ENCODE peak calls at places on chromosomes 1 and 21, in eight cellular contexts. N, T, A, R, S, G, C and U are unnamed samples.

GRCh38 chr21:25639167-25639921 is at the start of gene JAM2:
- DNase-seq in N (peak; percentile 76), T (peak; percentile 68), A (peak; percentile 29), R (peak; percentile 60), S (peak; percentile 55), G (no peak), C (peak; percentile 46), U (peak; percentile 61)

GRCh38 chr21:33651965-33652680 is 9.8 kb downstream of the ITSN1 start:
- DNase-seq in N (no peak), T (no peak), A (no peak), R (no peak), S (no peak), G (no peak), C (no peak), U (no peak)

GRCh38 chr1:57281324-57281723 is 142.5 kb downstream of the DAB1 start:
- DNase-seq in N (no peak), T (no peak), A (no peak), R (no peak), S (no peak), G (no peak), C (peak; percentile 90), U (no peak)

GRCh38 chr1:236137285-236137852 is 5.0 kb upstream of the GPR137B start:
- DNase-seq in N (no peak), T (no peak), A (no peak), R (no peak), S (no peak), G (no peak), C (no peak), U (no peak)

GRCh38 chr1:2605754-2606003 is 19.1 kb downstream of the PRXL2B start:
- DNase-seq in N (no peak), T (no peak), A (no peak), R (no peak), S (no peak), G (no peak), C (no peak), U (no peak)

GRCh38 chr1:99663501-99663900 is 17.6 kb downstream of the PALMD start:
- DNase-seq in N (no peak), T (no peak), A (no peak), R (no peak), S (no peak), G (no peak), C (no peak), U (no peak)

GRCh38 chr21:44539031-44539430 is 964 bp downstream of the KRTAP10-1 start:
- DNase-seq in N (peak; percentile 46), T (no peak), A (no peak), R (no peak), S (peak; percentile 2), G (no peak), C (no peak), U (no peak)

GRCh38 chr1:216723274-216723780 is at the start of gene ESRRG:
- DNase-seq in N (no peak), T (no peak), A (peak; percentile 17), R (peak; percentile 77), S (peak; percentile 9), G (no peak), C (peak; percentile 53), U (peak; percentile 82)

GRCh38 chr1:99963041-99963795 is 6.6 kb upstream of the SLC35A3 start:
- DNase-seq in N (no peak), T (no peak), A (peak; percentile 73), R (no peak), S (no peak), G (no peak), C (no peak), U (no peak)

GRCh38 chr1:178341218-178341956 is 155.4 kb downstream of the CLEC20A start:
- DNase-seq in N (no peak), T (no peak), A (peak; percentile 80), R (peak; percentile 43), S (peak; percentile 15), G (no peak), C (no peak), U (peak; percentile 30)

GRCh38 chr1:86155061-86155806 is 1.3 kb downstream of the COL24A1 start:
- DNase-seq in N (peak; percentile 67), T (peak; percentile 9), A (no peak), R (peak; percentile 49), S (no peak), G (no peak), C (peak; percentile 42), U (no peak)

DNA sequence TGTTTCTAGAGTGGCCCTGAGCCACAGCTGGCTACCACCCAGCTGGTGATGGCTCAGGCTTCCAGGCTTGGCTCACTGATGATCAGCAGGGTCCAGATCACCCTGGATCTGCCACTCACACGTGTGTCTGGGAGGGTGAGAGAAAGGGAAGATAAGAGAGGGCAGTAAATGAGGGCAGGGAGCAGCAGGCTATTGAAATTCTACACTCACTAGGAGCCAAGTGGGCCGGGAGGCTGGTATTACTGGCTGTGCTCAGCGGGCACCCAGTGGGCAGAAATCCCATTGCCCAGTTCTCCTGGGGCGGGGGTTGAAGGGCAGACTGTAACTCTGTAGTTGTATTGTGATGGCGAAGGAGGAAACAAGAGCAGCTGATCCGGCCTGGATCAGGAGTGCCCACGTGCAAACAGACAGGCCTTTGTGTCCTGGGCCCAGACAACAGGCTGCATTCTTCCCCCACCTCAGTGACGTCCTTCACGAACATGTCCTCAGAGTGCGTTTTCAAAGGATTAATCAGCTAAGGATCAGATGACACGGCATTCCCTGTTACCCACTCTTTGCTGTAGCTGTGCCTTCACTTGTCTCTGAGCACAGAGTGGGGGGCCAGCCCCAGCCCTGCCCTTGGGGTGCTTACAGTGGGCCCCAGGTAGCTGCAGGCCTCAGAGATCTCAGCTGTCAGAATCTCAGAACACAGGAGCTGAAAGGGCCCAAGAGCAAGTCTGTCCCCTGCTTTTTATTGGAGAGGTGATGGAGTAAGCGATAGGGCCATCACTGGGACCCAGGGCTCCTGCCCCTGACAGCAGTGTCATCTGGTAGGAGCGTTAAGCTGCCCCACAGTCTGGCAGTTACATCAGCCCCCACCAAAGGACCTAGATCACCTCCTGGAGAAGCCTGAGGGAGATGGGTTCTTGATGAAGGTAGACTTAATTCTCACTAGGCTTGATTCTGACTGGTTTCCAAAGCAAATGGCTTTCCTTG is 60.5 kb downstream of the ATP1A1 start:
- DNase-seq in N (no peak), T (no peak), A (peak; percentile 59), R (peak; percentile 86), S (no peak), G (no peak), C (peak; percentile 91), U (peak; percentile 34)
- TF ChIP-seq POLR2A in N (no peak), T (no peak), A (no peak), R (no peak), S (no peak), G (no peak), C (no peak), U (no peak)

GRCh38 chr1:32984090-32984828 is 19.6 kb upstream of the RNF19B start:
- DNase-seq in N (no peak), T (no peak), A (peak; percentile 74), R (no peak), S (no peak), G (no peak), C (no peak), U (no peak)

GRCh38 chr1:32978854-32979253 is 14.2 kb upstream of the RNF19B start:
- DNase-seq in N (no peak), T (no peak), A (no peak), R (no peak), S (no peak), G (no peak), C (no peak), U (no peak)

GRCh38 chr1:32980080-32980479 is 15.5 kb upstream of the RNF19B start:
- DNase-seq in N (no peak), T (no peak), A (no peak), R (no peak), S (no peak), G (no peak), C (no peak), U (no peak)

GRCh38 chr1:32983039-32983438 is 18.4 kb upstream of the RNF19B start:
- DNase-seq in N (no peak), T (no peak), A (no peak), R (no peak), S (no peak), G (no peak), C (no peak), U (no peak)

GRCh38 chr1:32981003-32981909 is 16.6 kb upstream of the RNF19B start:
- DNase-seq in N (no peak), T (peak; percentile 63), A (peak; percentile 94), R (peak; percentile 64), S (no peak), G (peak; percentile 72), C (no peak), U (peak; percentile 45)
- TF ChIP-seq POLR2A in N (no peak), T (peak; percentile 77), A (peak; percentile 81), R (no peak), S (no peak), G (peak; percentile 19), C (no peak), U (no peak)

GRCh38 chr1:58465176-58465575 is 81.3 kb downstream of the OMA1 start:
- DNase-seq in N (no peak), T (no peak), A (no peak), R (no peak), S (no peak), G (no peak), C (no peak), U (no peak)

GRCh38 chr1:58468612-58469493 is 77.7 kb downstream of the OMA1 start:
- DNase-seq in N (no peak), T (no peak), A (no peak), R (peak; percentile 31), S (no peak), G (no peak), C (no peak), U (no peak)

GRCh38 chr1:58465825-58466617 is 80.5 kb downstream of the OMA1 start:
- DNase-seq in N (no peak), T (no peak), A (no peak), R (no peak), S (no peak), G (no peak), C (no peak), U (no peak)

GRCh38 chr1:58466618-58467241 is 79.8 kb downstream of the OMA1 start:
- DNase-seq in N (no peak), T (no peak), A (no peak), R (no peak), S (no peak), G (no peak), C (no peak), U (no peak)
- TF ChIP-seq POLR2A in N (no peak), T (no peak), A (no peak), R (no peak), S (no peak), G (no peak), C (no peak), U (no peak)

GRCh38 chr1:33918368-33918767 is 54.5 kb downstream of the HMGB4 start:
- DNase-seq in N (no peak), T (no peak), A (peak; percentile 27), R (no peak), S (no peak), G (no peak), C (no peak), U (no peak)
- TF ChIP-seq POLR2A in N (no peak), T (no peak), A (no peak), R (no peak), S (no peak), G (no peak), C (no peak), U (no peak)

GRCh38 chr21:14383596-14384210 is 757 bp upstream of the HSPA13 start:
- DNase-seq in N (no peak), T (no peak), A (peak; percentile 5), R (no peak), S (no peak), G (no peak), C (no peak), U (peak; percentile 28)
- TF ChIP-seq POLR2A in N (peak; percentile 36), T (peak; percentile 4), A (no peak), R (no peak), S (no peak), G (no peak), C (no peak), U (peak; percentile 38)